ENCODE peak calls at places on chromosome 20, in eight cellular contexts. Z is dorsolateral prefrontal cortex, K is RWPE2, U is HCT116, P is uterus, F is brain microvascular endothelial cell, H is astrocyte of the spinal cord, N is keratinocyte. E is an unnamed sample.

GRCh38 chr20:10671850-10672578 is 1.8 kb downstream of the JAG1 start:
- DNase-seq in Z (peak; percentile 24), K (peak; percentile 94), U (no peak), P (peak; percentile 80), F (no peak), H (peak; percentile 61), N (no peak), E (peak; percentile 67)

GRCh38 chr20:16974080-16974854 is 226.1 kb downstream of the OTOR start:
- DNase-seq in Z (no peak), K (peak; percentile 42), U (no peak), P (no peak), F (no peak), H (no peak), N (no peak), E (no peak)

GRCh38 chr20:62822788-62823651 is 6.2 kb downstream of the COL9A3 start:
- DNase-seq in Z (no peak), K (no peak), U (peak; percentile 85), P (no peak), F (no peak), H (no peak), N (no peak), E (peak; percentile 36)

GRCh38 chr20:52410746-52411317 is 219.3 kb upstream of the ZFP64 start:
- DNase-seq in Z (no peak), K (no peak), U (no peak), P (no peak), F (no peak), H (no peak), N (no peak), E (peak; percentile 33)

GRCh38 chr20:11891827-11892521 is 25.7 kb upstream of the BTBD3 start:
- DNase-seq in Z (no peak), K (peak; percentile 82), U (peak; percentile 66), P (peak; percentile 65), F (peak; percentile 74), H (peak; percentile 73), N (no peak), E (peak; percentile 68)

GRCh38 chr20:32964575-32964974 is 39.7 kb downstream of the SUN5 start:
- DNase-seq in Z (no peak), K (peak; percentile 61), U (no peak), P (no peak), F (no peak), H (no peak), N (no peak), E (no peak)

GRCh38 chr20:53773792-53774371 is 180.2 kb upstream of the ZNF217 start:
- DNase-seq in Z (no peak), K (peak; percentile 75), U (peak; percentile 60), P (no peak), F (peak; percentile 91), H (peak; percentile 93), N (peak; percentile 74), E (peak; percentile 97)

GRCh38 chr20:14838663-14839650 is 501.5 kb upstream of the FLRT3 start:
- DNase-seq in Z (no peak), K (no peak), U (no peak), P (no peak), F (no peak), H (peak; percentile 42), N (no peak), E (peak; percentile 24)

GRCh38 chr20:8438748-8439147 is 306.7 kb downstream of the PLCB1 start:
- DNase-seq in Z (no peak), K (no peak), U (no peak), P (no peak), F (no peak), H (no peak), N (no peak), E (no peak)

GRCh38 chr20:54320148-54320607 is 112.3 kb downstream of the PFDN4 start:
- DNase-seq in Z (no peak), K (no peak), U (no peak), P (no peak), F (peak; percentile 11), H (peak; percentile 5), N (no peak), E (no peak)

GRCh38 chr20:51404297-51405060 is 138.0 kb downstream of the NFATC2 start:
- DNase-seq in Z (no peak), K (no peak), U (no peak), P (no peak), F (peak; percentile 91), H (peak; percentile 84), N (no peak), E (no peak)

GRCh38 chr20:46199198-46199597 is 81.1 kb downstream of the CD40 start:
- DNase-seq in Z (no peak), K (no peak), U (no peak), P (no peak), F (no peak), H (no peak), N (no peak), E (no peak)

GRCh38 chr20:62805711-62806382 is 1.2 kb downstream of the OGFR start:
- DNase-seq in Z (no peak), K (peak; percentile 86), U (no peak), P (no peak), F (no peak), H (no peak), N (no peak), E (peak; percentile 43)

GRCh38 chr20:63223121-63223825 is 7.3 kb upstream of the YTHDF1 start:
- DNase-seq in Z (peak; percentile 27), K (no peak), U (no peak), P (no peak), F (no peak), H (peak; percentile 35), N (no peak), E (peak; percentile 38)

GRCh38 chr20:33602826-33603590 is 59.1 kb upstream of the C20orf144 start:
- DNase-seq in Z (no peak), K (no peak), U (no peak), P (no peak), F (no peak), H (no peak), N (no peak), E (peak; percentile 50)

GRCh38 chr20:25032478-25033183 is 25.3 kb downstream of the ACSS1 start:
- DNase-seq in Z (peak; percentile 95), K (no peak), U (no peak), P (peak; percentile 45), F (no peak), H (peak; percentile 6), N (no peak), E (no peak)

GRCh38 chr20:24778585-24779031 is 170.5 kb upstream of the CST7 start:
- DNase-seq in Z (peak; percentile 8), K (peak; percentile 37), U (no peak), P (no peak), F (no peak), H (no peak), N (no peak), E (no peak)

GRCh38 chr20:11726021-11726420 is 191.7 kb upstream of the BTBD3 start:
- DNase-seq in Z (no peak), K (no peak), U (no peak), P (no peak), F (peak; percentile 5), H (no peak), N (no peak), E (no peak)

GRCh38 chr20:21693322-21693721 is 12.1 kb upstream of the PAX1 start:
- DNase-seq in Z (no peak), K (no peak), U (no peak), P (no peak), F (no peak), H (no peak), N (no peak), E (no peak)
- TF ChIP-seq CTCF in Z (peak; percentile 13), K (peak; percentile 8), U (no peak), P (no peak), F (no peak), H (no peak), N (peak; percentile 29), E (no peak)

GRCh38 chr20:56409946-56410345 is 2.1 kb upstream of the CASS4 start:
- DNase-seq in Z (no peak), K (no peak), U (no peak), P (no peak), F (no peak), H (no peak), N (no peak), E (no peak)

GRCh38 chr20:56414842-56415765 is 3.0 kb downstream of the CASS4 start:
- DNase-seq in Z (no peak), K (no peak), U (no peak), P (no peak), F (peak; percentile 93), H (peak; percentile 37), N (no peak), E (peak; percentile 90)

GRCh38 chr20:56412949-56413348 is 889 bp downstream of the CASS4 start:
- DNase-seq in Z (no peak), K (no peak), U (no peak), P (no peak), F (no peak), H (no peak), N (no peak), E (no peak)

GRCh38 chr20:56411759-56412472 is at the start of gene CASS4:
- DNase-seq in Z (no peak), K (no peak), U (no peak), P (no peak), F (peak; percentile 91), H (peak; percentile 81), N (no peak), E (peak; percentile 83)

GRCh38 chr20:56412473-56412790 is 372 bp downstream of the CASS4 start:
- DNase-seq in Z (no peak), K (no peak), U (no peak), P (no peak), F (no peak), H (no peak), N (no peak), E (no peak)
- H3K4me3 ChIP-seq in Z (peak overlapping the region; percentile 30), K (no peak overlapping the region), U (no peak overlapping the region), P (no peak overlapping the region), F (no peak overlapping the region), H (peak overlapping the region; percentile 0), N (no peak overlapping the region), E (no peak overlapping the region)

GRCh38 chr20:43665466-43666176 is 1.3 kb upstream of the MYBL2 start:
- DNase-seq in Z (no peak), K (no peak), U (no peak), P (no peak), F (no peak), H (no peak), N (no peak), E (no peak)
- TF ChIP-seq CTCF in Z (no peak), K (no peak), U (no peak), P (no peak), F (no peak), H (no peak), N (no peak), E (no peak)

GRCh38 chr20:48824830-48825550 is 2.8 kb downstream of the PREX1 start:
- DNase-seq in Z (no peak), K (no peak), U (no peak), P (no peak), F (no peak), H (peak; percentile 11), N (no peak), E (no peak)
- H3K4me3 ChIP-seq in Z (peak overlapping the region; percentile 88), K (no peak overlapping the region), U (no peak overlapping the region), P (no peak overlapping the region), F (no peak overlapping the region), H (no peak overlapping the region), N (no peak overlapping the region), E (no peak overlapping the region)

DNA sequence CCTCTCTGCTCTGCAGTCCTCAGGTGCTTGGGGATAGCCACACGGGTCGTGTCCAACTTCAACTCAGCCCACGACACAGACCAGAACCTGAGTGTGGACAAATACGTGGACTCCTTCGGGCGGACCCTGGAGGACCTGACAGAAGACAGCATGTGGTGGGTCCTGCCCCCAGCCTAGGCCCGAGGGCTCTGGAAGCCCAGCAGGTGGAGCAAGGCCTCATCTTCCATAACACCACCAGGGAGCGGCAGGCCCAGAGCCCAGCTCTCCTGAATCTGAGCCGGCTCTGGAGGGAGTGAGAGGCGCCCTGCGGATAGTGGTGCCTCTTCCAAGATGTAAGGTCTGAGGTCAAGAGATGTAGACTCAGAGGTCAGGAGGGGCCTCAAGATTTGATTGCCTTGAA is 19.6 kb downstream of the TGM6 start:
- DNase-seq in Z (no peak), K (no peak), U (no peak), P (no peak), F (no peak), H (no peak), N (no peak), E (no peak)
- TF ChIP-seq CTCF in Z (no peak), K (no peak), U (no peak), P (no peak), F (no peak), H (no peak), N (no peak), E (no peak)